ENCODE peak calls at places on chromosomes 6 and 20, in ten cellular contexts. O is stimulated activated CD4-positive, alpha-beta T cell treated with anti-CD3 and anti-CD28 coated beads, TNF-alpha, amount 100 ng/mL, for 4 hours; L is HTR-8/SVneo; R is amniotic stem cell; J is head of caudate nucleus; I is GM06990; N is frontal cortex; W is HCEC 1CT; Q is left colon; G is amygdala. U is an unnamed sample.

GRCh38 chr6:143179096-143179495 is 118.4 kb downstream of the AIG1 start:
- DNase-seq in O (no peak), L (no peak), R (no peak), J (no peak), I (no peak), N (no peak), W (no peak), Q (no peak), G (no peak), U (no peak)

GRCh38 chr6:12698298-12698697 is 18.3 kb upstream of the PHACTR1 start:
- DNase-seq in O (no peak), L (no peak), R (no peak), J (no peak), I (no peak), N (no peak), W (no peak), Q (no peak), G (no peak), U (no peak)

GRCh38 chr20:50034567-50035170 is 51.9 kb downstream of the SNAI1 start:
- DNase-seq in O (no peak), L (peak; percentile 64), R (peak; percentile 26), J (no peak), I (no peak), N (no peak), W (no peak), Q (peak; percentile 41), G (no peak), U (no peak)

GRCh38 chr6:80233955-80234354 is 127.5 kb downstream of the BCKDHB start:
- DNase-seq in O (no peak), L (no peak), R (no peak), J (no peak), I (no peak), N (no peak), W (no peak), Q (no peak), G (no peak), U (no peak)

GRCh38 chr6:17585766-17586502 is 14.2 kb upstream of the FAM8A1 start:
- DNase-seq in O (no peak), L (no peak), R (no peak), J (no peak), I (no peak), N (no peak), W (peak; percentile 5), Q (peak; percentile 44), G (no peak), U (peak; percentile 23)

GRCh38 chr20:42494290-42494689 is 695.4 kb downstream of the PTPRT start:
- DNase-seq in O (no peak), L (no peak), R (no peak), J (no peak), I (no peak), N (no peak), W (no peak), Q (no peak), G (no peak), U (no peak)

GRCh38 chr20:4161447-4162251 is 146.3 kb upstream of the RNF24 start:
- DNase-seq in O (no peak), L (no peak), R (no peak), J (no peak), I (no peak), N (no peak), W (no peak), Q (peak; percentile 94), G (no peak), U (no peak)

GRCh38 chr20:62838511-62838910 is 21.7 kb downstream of the COL9A3 start:
- DNase-seq in O (no peak), L (no peak), R (no peak), J (no peak), I (no peak), N (no peak), W (no peak), Q (peak; percentile 78), G (no peak), U (peak; percentile 49)

GRCh38 chr20:31706607-31707257 is 15.9 kb downstream of the BCL2L1 start:
- DNase-seq in O (no peak), L (no peak), R (no peak), J (no peak), I (no peak), N (no peak), W (no peak), Q (no peak), G (no peak), U (peak; percentile 63)

GRCh38 chr20:21607971-21608735 is 94.3 kb upstream of the NKX2-2 start:
- DNase-seq in O (no peak), L (no peak), R (no peak), J (peak; percentile 95), I (no peak), N (peak; percentile 66), W (no peak), Q (no peak), G (peak; percentile 74), U (no peak)

GRCh38 chr6:32113386-32114352 is 4.5 kb upstream of the TNXB start:
- DNase-seq in O (no peak), L (peak; percentile 88), R (peak; percentile 85), J (peak; percentile 58), I (no peak), N (peak; percentile 59), W (peak; percentile 98), Q (peak; percentile 69), G (peak; percentile 23), U (no peak)

GRCh38 chr20:39109933-39110818 is 148.0 kb downstream of the DHX35 start:
- DNase-seq in O (no peak), L (no peak), R (no peak), J (no peak), I (no peak), N (no peak), W (no peak), Q (no peak), G (no peak), U (no peak)

GRCh38 chr20:14765370-14765701 is 427.9 kb upstream of the FLRT3 start:
- DNase-seq in O (no peak), L (no peak), R (no peak), J (no peak), I (no peak), N (no peak), W (no peak), Q (no peak), G (no peak), U (no peak)

GRCh38 chr6:108732101-108732870 is 115.9 kb upstream of the ARMC2 start:
- DNase-seq in O (no peak), L (peak; percentile 21), R (no peak), J (no peak), I (no peak), N (no peak), W (peak; percentile 86), Q (peak; percentile 55), G (no peak), U (no peak)

GRCh38 chr20:14543040-14543439 is 205.6 kb upstream of the FLRT3 start:
- DNase-seq in O (no peak), L (no peak), R (no peak), J (no peak), I (no peak), N (no peak), W (peak; percentile 28), Q (no peak), G (no peak), U (no peak)

GRCh38 chr6:95767897-95768463 is 190.6 kb downstream of the MANEA start:
- DNase-seq in O (no peak), L (no peak), R (no peak), J (no peak), I (no peak), N (no peak), W (no peak), Q (no peak), G (no peak), U (no peak)

GRCh38 chr6:134921980-134922313 is 28.0 kb downstream of the ALDH8A1 start:
- DNase-seq in O (no peak), L (no peak), R (no peak), J (no peak), I (no peak), N (no peak), W (no peak), Q (no peak), G (no peak), U (no peak)

GRCh38 chr20:63117151-63117550 is 98.8 kb downstream of the YTHDF1 start:
- DNase-seq in O (no peak), L (no peak), R (no peak), J (no peak), I (no peak), N (no peak), W (no peak), Q (no peak), G (no peak), U (no peak)

GRCh38 chr20:33830371-33830770 is 19.2 kb downstream of the CHMP4B start:
- DNase-seq in O (no peak), L (no peak), R (no peak), J (no peak), I (no peak), N (no peak), W (peak; percentile 48), Q (no peak), G (no peak), U (no peak)

GRCh38 chr20:45427236-45428149 is 11.6 kb downstream of the PIGT start:
- DNase-seq in O (no peak), L (no peak), R (no peak), J (no peak), I (no peak), N (no peak), W (no peak), Q (peak; percentile 82), G (no peak), U (no peak)

GRCh38 chr6:80528115-80528514 is 421.6 kb downstream of the BCKDHB start:
- DNase-seq in O (no peak), L (no peak), R (no peak), J (no peak), I (no peak), N (no peak), W (no peak), Q (no peak), G (no peak), U (no peak)

GRCh38 chr20:11041396-11041795 is 367.6 kb upstream of the JAG1 start:
- DNase-seq in O (no peak), L (no peak), R (no peak), J (no peak), I (no peak), N (no peak), W (no peak), Q (no peak), G (no peak), U (no peak)

GRCh38 chr20:41769650-41770049 is 151.5 kb upstream of the CHD6 start:
- DNase-seq in O (no peak), L (no peak), R (no peak), J (no peak), I (no peak), N (no peak), W (no peak), Q (no peak), G (no peak), U (no peak)

GRCh38 chr6:14804444-14805210 is 441.2 kb upstream of the JARID2 start:
- DNase-seq in O (no peak), L (no peak), R (no peak), J (peak; percentile 91), I (no peak), N (peak; percentile 56), W (no peak), Q (peak; percentile 93), G (peak; percentile 60), U (no peak)

GRCh38 chr20:7943891-7944290 is 3.6 kb upstream of the HAO1 start:
- DNase-seq in O (no peak), L (no peak), R (no peak), J (no peak), I (no peak), N (no peak), W (no peak), Q (no peak), G (no peak), U (no peak)

GRCh38 chr6:27209659-27210269 is 37.7 kb upstream of the PRSS16 start:
- DNase-seq in O (no peak), L (no peak), R (no peak), J (no peak), I (no peak), N (no peak), W (no peak), Q (no peak), G (no peak), U (no peak)

GRCh38 chr20:62069741-62070216 is 4.1 kb upstream of the TAF4 start:
- DNase-seq in O (no peak), L (no peak), R (no peak), J (no peak), I (no peak), N (no peak), W (peak; percentile 84), Q (peak; percentile 77), G (no peak), U (no peak)

GRCh38 chr20:37333130-37333847 is 12.7 kb upstream of the SRC start:
- DNase-seq in O (no peak), L (no peak), R (no peak), J (no peak), I (no peak), N (no peak), W (no peak), Q (no peak), G (no peak), U (no peak)